ENCODE peak calls at places on chromosome 3, in nine cellular contexts. I, M, E, X, H, F, U, G and L are unnamed samples.

GRCh38 chr3:183108002-183108449 is 8.7 kb upstream of the MCCC1 start:
- DNase-seq in X (no peak), G (no peak), I (no peak), M (no peak), H (no peak), F (no peak), U (no peak), E (no peak), L (no peak)

GRCh38 chr3:45082139-45082538 is 56.0 kb downstream of the CLEC3B start:
- DNase-seq in H (no peak), X (no peak), F (no peak), I (no peak), G (peak; percentile 16), M (no peak), U (no peak), E (no peak), L (no peak)

GRCh38 chr3:100483529-100483928 is 8.9 kb upstream of the TMEM45A start:
- DNase-seq in G (no peak), U (no peak), X (no peak), H (no peak), I (no peak), M (no peak), F (no peak), E (no peak), L (no peak)

GRCh38 chr3:21062724-21063436 is 688.1 kb downstream of the ZNF385D start:
- DNase-seq in M (no peak), I (no peak), X (no peak), U (no peak), G (no peak), H (no peak), F (no peak), E (no peak), L (peak; percentile 14)

GRCh38 chr3:7881946-7882345 is 619.7 kb upstream of the LMCD1 start:
- DNase-seq in I (no peak), U (no peak), H (no peak), F (no peak), G (no peak), M (no peak), E (no peak), X (no peak), L (no peak)

GRCh38 chr3:9279959-9280358 is 30.5 kb upstream of the SRGAP3 start:
- DNase-seq in M (no peak), F (no peak), H (no peak), U (no peak), I (no peak), X (peak; percentile 67), E (no peak), G (no peak), L (no peak)

GRCh38 chr3:76199382-76199781 is 414.0 kb upstream of the ZNF717 start:
- DNase-seq in F (no peak), E (no peak), X (no peak), G (no peak), M (no peak), I (no peak), H (no peak), U (no peak), L (no peak)

GRCh38 chr3:126451511-126451910 is 24.2 kb downstream of the ZXDC start:
- DNase-seq in M (no peak), X (no peak), F (no peak), I (no peak), U (peak; percentile 36), H (no peak), G (no peak), E (no peak), L (no peak)

GRCh38 chr3:46361408-46362283 is 7.7 kb downstream of the CCR2 start:
- DNase-seq in X (no peak), F (no peak), G (no peak), U (peak; percentile 66), I (no peak), M (no peak), E (no peak), H (peak; percentile 45), L (no peak)

GRCh38 chr3:33791477-33792166 is 6.8 kb upstream of the PDCD6IP start:
- DNase-seq in X (no peak), H (peak; percentile 25), E (no peak), U (no peak), I (no peak), G (no peak), M (no peak), F (no peak), L (no peak)

GRCh38 chr3:142586803-142587406 is 8.4 kb upstream of the ATR start:
- DNase-seq in I (no peak), E (no peak), H (peak; percentile 77), M (no peak), F (no peak), X (peak; percentile 85), G (peak; percentile 32), U (no peak), L (peak; percentile 86)

GRCh38 chr3:129224984-129225393 is 24.4 kb upstream of the COPG1 start:
- DNase-seq in G (no peak), E (peak; percentile 82), F (peak; percentile 71), X (no peak), U (peak; percentile 91), H (peak; percentile 94), M (peak; percentile 82), I (peak; percentile 86), L (peak; percentile 81)

GRCh38 chr3:184676927-184677326 is 34.9 kb downstream of the MAGEF1 start:
- DNase-seq in M (no peak), I (no peak), U (no peak), F (no peak), G (no peak), H (peak; percentile 38), X (no peak), E (no peak), L (no peak)

GRCh38 chr3:37999836-38000235 is 9.2 kb downstream of the VILL start:
- DNase-seq in F (peak; percentile 21), H (no peak), I (no peak), G (no peak), M (no peak), E (no peak), X (no peak), U (peak; percentile 55), L (no peak)

GRCh38 chr3:61666032-61666431 is 104.7 kb downstream of the PTPRG start:
- DNase-seq in M (no peak), X (no peak), E (no peak), U (no peak), F (no peak), G (no peak), H (no peak), I (no peak), L (no peak)

GRCh38 chr3:197539651-197540051 is 16.1 kb downstream of the BDH1 start:
- DNase-seq in F (no peak), G (no peak), M (peak; percentile 62), H (peak; percentile 24), I (no peak), U (no peak), X (no peak), E (no peak), L (no peak)

GRCh38 chr3:48966367-48966766 is 23.7 kb upstream of the P4HTM start:
- DNase-seq in F (no peak), U (no peak), E (no peak), M (no peak), X (no peak), I (no peak), G (no peak), H (no peak), L (no peak)

GRCh38 chr3:15440891-15441290 is 13.5 kb downstream of the EAF1 start:
- DNase-seq in H (no peak), F (no peak), E (no peak), M (no peak), I (no peak), G (no peak), X (no peak), U (no peak), L (no peak)

DNA sequence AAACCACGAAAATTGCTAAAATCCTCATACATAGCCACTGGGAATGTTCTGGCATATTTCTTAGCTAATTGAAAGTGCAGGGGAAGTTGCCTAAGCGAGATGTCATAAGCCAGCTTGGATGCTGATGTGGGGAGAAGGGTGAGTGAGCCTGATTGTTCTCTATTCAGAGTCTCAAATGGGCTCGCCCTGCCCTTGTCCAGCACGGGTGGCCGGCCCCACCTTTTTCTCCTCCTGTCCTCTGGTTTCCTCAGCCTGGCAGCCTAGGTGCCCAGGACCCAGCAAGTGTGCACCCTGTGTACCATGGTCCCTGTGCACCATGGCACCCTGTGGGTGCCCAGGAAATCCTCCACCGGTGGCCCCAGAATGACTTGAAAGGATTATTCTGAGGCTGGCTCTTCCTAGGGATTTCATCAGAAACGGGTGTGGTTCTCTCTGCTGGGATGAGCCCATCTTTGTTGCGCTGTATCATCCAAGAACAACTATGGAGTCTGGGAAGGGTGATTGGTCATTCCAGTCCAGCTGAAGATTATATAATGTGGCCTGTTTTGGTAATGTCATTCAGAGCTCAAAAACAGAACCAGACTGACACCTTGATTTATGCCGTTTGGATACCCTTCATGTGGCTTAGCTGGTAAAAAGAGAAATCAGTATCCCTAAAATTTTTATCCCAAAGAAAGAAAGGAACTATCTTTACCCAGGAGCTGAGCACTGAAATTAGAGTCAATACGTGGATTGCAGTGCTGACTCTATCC is 150.8 kb upstream of the BHLHE40 start:
- DNase-seq in X (no peak), F (no peak), E (no peak), M (no peak), U (no peak), G (no peak), H (peak; percentile 42), I (peak; percentile 33), L (peak; percentile 79)
- TF ChIP-seq CTCF in X (no peak), F (no peak), E (no peak), M (no peak), U (no peak), G (no peak), H (no peak), I (no peak), L (no peak)

DNA sequence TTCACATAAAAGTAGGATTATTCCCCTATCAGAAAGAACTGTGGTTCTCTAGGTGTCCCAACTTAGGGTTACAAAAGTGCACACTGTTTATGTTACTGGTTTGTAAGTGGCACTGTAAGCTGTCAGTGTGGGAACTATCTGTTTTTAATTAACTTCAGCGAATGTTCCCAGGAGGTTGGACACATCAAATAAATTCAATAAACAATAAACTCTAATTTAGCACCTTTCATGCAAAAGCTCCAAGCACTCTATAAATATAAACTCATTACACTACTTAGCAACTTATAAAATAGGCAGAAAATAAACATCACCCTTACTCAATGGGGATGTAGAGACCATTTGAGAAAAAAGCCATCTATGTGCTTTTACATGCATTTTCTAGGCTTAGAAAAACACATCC is 168.4 kb upstream of the SLC2A2 start:
- DNase-seq in U (no peak), X (no peak), F (no peak), I (no peak), G (no peak), H (no peak), M (no peak), E (no peak), L (no peak)
- H3K9me3 ChIP-seq in U (no peaks in the 10 kb centered on the region), X (no peaks in the 10 kb centered on the region), F (no peaks in the 10 kb centered on the region), I (no peaks in the 10 kb centered on the region), G (no peaks in the 10 kb centered on the region), H (no peaks in the 10 kb centered on the region), M (no peaks in the 10 kb centered on the region), E (no peaks in the 10 kb centered on the region), L (no peaks in the 10 kb centered on the region)

GRCh38 chr3:72079369-72079872 is 294.5 kb upstream of the PROK2 start:
- DNase-seq in M (no peak), H (no peak), F (no peak), I (no peak), U (no peak), E (no peak), G (no peak), X (no peak), L (no peak)
- TF ChIP-seq CTCF in M (no peak), H (no peak), F (no peak), I (no peak), U (no peak), E (no peak), G (no peak), X (no peak), L (no peak)

GRCh38 chr3:121269389-121269788 is 276.4 kb downstream of the POLQ start:
- DNase-seq in M (no peak), H (no peak), E (no peak), F (no peak), U (no peak), G (no peak), I (no peak), X (no peak), L (no peak)

GRCh38 chr3:121274411-121274810 is 271.4 kb downstream of the POLQ start:
- DNase-seq in H (no peak), M (no peak), F (no peak), U (no peak), X (no peak), G (no peak), E (no peak), I (no peak), L (no peak)
- H3K9me3 ChIP-seq in H (no peaks in the 10 kb centered on the region), M (peaks cover 33% of the 10 kb centered on the region), F (no peaks in the 10 kb centered on the region), U (no peaks in the 10 kb centered on the region), X (peaks cover 3% of the 10 kb centered on the region), G (no peaks in the 10 kb centered on the region), E (peaks cover 4% of the 10 kb centered on the region), I (peaks cover 80% of the 10 kb centered on the region), L (no peaks in the 10 kb centered on the region)